ENCODE peak calls at places on chromosome 14, in seven cellular contexts. E is SK-N-SH, O is HepG2, Z is K562, S is GM12878, H is H1, V is IMR-90. G is an unnamed sample.

GRCh38 chr14:22002860-22003284 is 329.3 kb upstream of the OR4E1 start:
- DNase-seq in E (no peak), O (no peak), Z (peak), S (no peak), H (peak), V (no peak), G (peak)

GRCh38 chr14:24095196-24096068 is 1.3 kb downstream of the PCK2 start:
- DNase-seq in E (peak), O (peak), Z (peak), S (peak), H (peak), V (peak), G (no peak)

GRCh38 chr14:103031566-103031911 is 25.8 kb downstream of the CDC42BPB start:
- DNase-seq in E (peak), O (no peak), Z (no peak), S (no peak), H (no peak), V (no peak), G (no peak)

GRCh38 chr14:101398011-101398410 is 163.3 kb upstream of the DIO3 start:
- DNase-seq in E (no peak), O (no peak), Z (no peak), S (no peak), H (no peak), V (no peak), G (no peak)

GRCh38 chr14:24441904-24442239 is 704 bp downstream of the SDR39U1 start:
- DNase-seq in E (no peak), O (no peak), Z (no peak), S (no peak), H (no peak), V (peak), G (no peak)

GRCh38 chr14:32932302-32932920 is 6.3 kb upstream of the NPAS3 start:
- DNase-seq in E (no peak), O (no peak), Z (no peak), S (no peak), H (peak), V (no peak), G (no peak)

GRCh38 chr14:51293149-51293925 is 53.3 kb downstream of the TMX1 start:
- DNase-seq in E (no peak), O (no peak), Z (no peak), S (no peak), H (no peak), V (peak), G (no peak)

GRCh38 chr14:100892496-100893227 is 10.9 kb downstream of the RTL1 start:
- DNase-seq in E (no peak), O (no peak), Z (no peak), S (no peak), H (no peak), V (no peak), G (no peak)

GRCh38 chr14:94770251-94770749 is 387 bp upstream of the GSC start:
- DNase-seq in E (no peak), O (no peak), Z (no peak), S (no peak), H (peak), V (peak), G (no peak)

GRCh38 chr14:100015251-100015655 is 50.0 kb upstream of the EVL start:
- DNase-seq in E (no peak), O (no peak), Z (peak), S (peak), H (no peak), V (peak), G (no peak)

GRCh38 chr14:84080961-84081360 is 1449.0 kb upstream of the FLRT2 start:
- DNase-seq in E (no peak), O (no peak), Z (no peak), S (no peak), H (no peak), V (peak), G (no peak)

GRCh38 chr14:50335389-50335788 is 23.3 kb downstream of the DMAC2L start:
- DNase-seq in E (peak), O (peak), Z (no peak), S (no peak), H (no peak), V (peak), G (no peak)

GRCh38 chr14:63045234-63045611 is at the start of gene KCNH5:
- DNase-seq in E (peak), O (no peak), Z (peak), S (no peak), H (peak), V (peak), G (no peak)

GRCh38 chr14:24366664-24367505 is 1.1 kb upstream of the NFATC4 start:
- DNase-seq in E (peak), O (peak), Z (peak), S (peak), H (peak), V (peak), G (peak)

GRCh38 chr14:37406095-37406494 is 189.0 kb downstream of the FOXA1 start:
- DNase-seq in E (no peak), O (no peak), Z (no peak), S (no peak), H (no peak), V (no peak), G (no peak)

GRCh38 chr14:37413050-37413449 is 182.0 kb downstream of the FOXA1 start:
- DNase-seq in E (no peak), O (no peak), Z (no peak), S (no peak), H (no peak), V (no peak), G (no peak)

GRCh38 chr14:37416264-37416663 is 178.8 kb downstream of the FOXA1 start:
- DNase-seq in E (no peak), O (no peak), Z (no peak), S (no peak), H (no peak), V (no peak), G (no peak)

GRCh38 chr14:37413504-37414003 is 181.5 kb downstream of the FOXA1 start:
- DNase-seq in E (no peak), O (peak), Z (no peak), S (no peak), H (no peak), V (no peak), G (no peak)

GRCh38 chr14:37411079-37411735 is 183.8 kb downstream of the FOXA1 start:
- DNase-seq in E (no peak), O (no peak), Z (no peak), S (no peak), H (no peak), V (no peak), G (no peak)
- TF ChIP-seq RAD21 in E (no peak), O (no peak), Z (no peak), S (no peak), H (no peak), V (no peak), G (no peak)

GRCh38 chr14:55277972-55278740 is 6.9 kb downstream of the FBXO34 start:
- DNase-seq in E (no peak), O (no peak), Z (no peak), S (no peak), H (no peak), V (no peak), G (no peak)
- H3K9ac ChIP-seq in E (no peak), O (no peak), Z (no peak), S (peak), H (no peak), V (no peak), G (no peak)

DNA sequence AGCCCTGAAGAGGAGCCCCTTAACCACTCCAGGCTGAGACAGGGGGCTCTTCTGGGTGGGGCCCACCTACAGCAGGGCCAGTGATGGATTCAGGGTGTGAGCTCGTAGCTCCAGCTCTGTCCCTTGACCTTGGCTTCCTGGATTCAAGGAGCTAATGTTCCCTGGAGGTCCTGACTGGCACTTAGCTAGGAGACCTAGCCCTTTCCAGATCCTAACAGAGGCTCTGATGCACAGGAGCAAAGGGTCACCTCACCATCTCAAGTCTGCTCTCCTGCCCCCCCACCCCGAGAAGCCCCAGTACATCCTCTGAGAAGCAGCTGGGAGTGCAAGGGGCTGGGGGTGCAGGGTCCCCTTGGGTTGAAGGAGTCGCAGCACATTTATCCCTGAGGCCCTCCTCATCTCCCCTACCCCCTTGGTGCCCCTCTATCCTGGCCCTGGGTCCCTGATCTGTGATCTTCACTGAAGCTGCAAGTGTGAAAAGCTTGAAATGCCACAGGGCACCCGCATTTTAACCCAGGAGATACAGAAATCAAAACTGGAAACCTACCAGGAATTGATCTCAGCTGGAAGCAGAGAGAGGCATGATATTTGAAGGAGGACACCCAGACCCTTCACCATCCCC is 2.9 kb downstream of the RIN3 start:
- DNase-seq in E (no peak), O (no peak), Z (no peak), S (no peak), H (no peak), V (no peak), G (no peak)
- TF ChIP-seq RAD21 in E (no peak), O (no peak), Z (no peak), S (no peak), H (no peak), V (no peak), G (no peak)

GRCh38 chr14:104754213-104754851 is 1.4 kb downstream of the SIVA1 start:
- DNase-seq in E (no peak), O (no peak), Z (no peak), S (no peak), H (no peak), V (no peak), G (no peak)
- H3K9ac ChIP-seq in E (peak), O (peak), Z (peak), S (peak), H (peak), V (peak), G (peak)

GRCh38 chr14:73761621-73762355 is 47.6 kb upstream of the PNMA1 start:
- DNase-seq in E (no peak), O (no peak), Z (no peak), S (no peak), H (no peak), V (no peak), G (no peak)

GRCh38 chr14:73760598-73761586 is 46.7 kb upstream of the PNMA1 start:
- DNase-seq in E (no peak), O (no peak), Z (no peak), S (no peak), H (no peak), V (no peak), G (no peak)

GRCh38 chr14:73764406-73764805 is 50.2 kb upstream of the PNMA1 start:
- DNase-seq in E (no peak), O (no peak), Z (no peak), S (no peak), H (no peak), V (no peak), G (no peak)

GRCh38 chr14:73763396-73763795 is 49.2 kb upstream of the PNMA1 start:
- DNase-seq in E (no peak), O (peak), Z (no peak), S (no peak), H (no peak), V (no peak), G (no peak)

DNA sequence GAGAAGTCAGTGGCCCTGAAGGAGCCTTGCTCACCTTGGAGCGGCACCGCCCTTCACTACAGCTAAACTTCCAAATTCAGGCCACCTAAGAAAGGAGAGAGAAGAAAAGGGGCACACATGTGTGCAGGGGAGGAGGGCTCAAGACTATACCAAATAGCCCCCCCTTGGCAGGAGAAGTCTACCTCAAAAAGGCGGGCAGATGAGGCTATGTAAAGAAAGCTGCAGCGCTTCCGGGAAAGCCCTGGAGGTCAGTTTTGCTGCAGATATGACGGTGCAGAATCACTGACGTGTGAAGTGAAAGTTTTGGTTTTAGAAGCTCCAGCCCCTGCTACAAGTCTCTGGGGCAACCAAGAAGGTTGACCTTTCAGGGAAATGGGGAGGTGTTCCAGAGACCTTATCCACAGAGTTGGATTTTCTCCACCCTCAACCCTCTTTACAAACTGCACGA is 48.2 kb upstream of the PNMA1 start:
- DNase-seq in E (no peak), O (no peak), Z (peak), S (peak), H (no peak), V (no peak), G (no peak)
- TF ChIP-seq RAD21 in E (no peak), O (no peak), Z (no peak), S (no peak), H (no peak), V (no peak), G (no peak)

GRCh38 chr14:75831455-75831854 is 150.3 kb downstream of the TGFB3 start:
- DNase-seq in E (no peak), O (peak), Z (peak), S (no peak), H (no peak), V (peak), G (no peak)

GRCh38 chr14:75829316-75829715 is 152.5 kb downstream of the TGFB3 start:
- DNase-seq in E (no peak), O (no peak), Z (no peak), S (no peak), H (no peak), V (no peak), G (no peak)

GRCh38 chr14:75832621-75833297 is 149.0 kb downstream of the TGFB3 start:
- DNase-seq in E (no peak), O (no peak), Z (peak), S (no peak), H (no peak), V (peak), G (no peak)

GRCh38 chr14:75833326-75834020 is 148.3 kb downstream of the TGFB3 start:
- DNase-seq in E (no peak), O (no peak), Z (no peak), S (no peak), H (no peak), V (no peak), G (no peak)

DNA sequence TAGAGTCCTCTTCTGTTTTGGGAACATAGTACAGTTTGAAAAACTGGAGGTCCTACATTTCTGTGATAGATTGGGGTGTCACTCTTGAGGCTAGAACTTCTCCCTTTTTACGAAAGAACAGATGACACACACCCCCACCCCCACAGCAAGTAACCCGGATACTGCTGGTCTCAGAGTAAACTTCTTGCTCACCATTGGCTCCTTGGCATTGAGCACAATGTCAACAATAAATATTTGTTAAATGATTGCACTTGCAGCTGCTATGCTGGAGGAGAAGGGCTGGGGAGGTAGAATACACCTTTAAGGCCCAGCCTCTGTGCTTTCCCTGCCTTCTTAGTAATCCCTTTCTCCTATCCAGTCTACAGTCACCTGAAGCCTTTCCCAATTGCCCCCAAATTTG is 149.8 kb downstream of the TGFB3 start:
- DNase-seq in E (no peak), O (no peak), Z (peak), S (no peak), H (no peak), V (peak), G (no peak)
- H3K9ac ChIP-seq in E (no peak), O (no peak), Z (no peak), S (no peak), H (no peak), V (no peak), G (no peak)

GRCh38 chr14:76812422-76813383 is at the start of gene ANGEL1:
- DNase-seq in E (peak), O (peak), Z (peak), S (peak), H (peak), V (peak), G (peak)

GRCh38 chr14:76810525-76810924 is 2.2 kb downstream of the ANGEL1 start:
- DNase-seq in E (no peak), O (no peak), Z (peak), S (no peak), H (no peak), V (no peak), G (no peak)

GRCh38 chr14:76812093-76812421 is 625 bp downstream of the ANGEL1 start:
- DNase-seq in E (no peak), O (no peak), Z (peak), S (no peak), H (no peak), V (no peak), G (no peak)

GRCh38 chr14:76811561-76811960 is 1.1 kb downstream of the ANGEL1 start:
- DNase-seq in E (no peak), O (no peak), Z (no peak), S (no peak), H (no peak), V (peak), G (no peak)

DNA sequence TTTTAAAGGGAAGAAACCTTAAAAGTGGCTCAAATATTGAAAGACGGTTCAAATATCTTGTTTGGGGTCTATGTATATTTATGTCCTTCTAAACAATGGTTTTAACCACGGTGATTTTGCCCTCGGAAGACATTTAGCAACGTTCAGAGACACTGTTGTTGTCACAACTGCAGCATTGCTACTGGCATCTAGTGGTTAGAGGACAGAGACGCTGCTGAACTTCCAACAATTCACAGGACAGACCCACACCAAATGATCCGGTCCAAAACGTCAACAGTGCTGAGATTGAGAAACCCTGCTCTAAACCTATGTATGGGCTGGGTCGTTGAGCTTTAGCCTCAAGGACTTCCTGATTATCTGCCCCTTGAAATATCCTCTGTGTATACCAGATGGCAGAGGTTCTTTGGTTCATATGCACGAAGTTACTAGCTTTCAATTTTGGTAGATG is 1.7 kb downstream of the ANGEL1 start:
- DNase-seq in E (peak), O (peak), Z (peak), S (no peak), H (no peak), V (peak), G (peak)
- TF ChIP-seq RAD21 in E (peak), O (no peak), Z (peak), S (peak), H (peak), V (peak), G (peak)

DNA sequence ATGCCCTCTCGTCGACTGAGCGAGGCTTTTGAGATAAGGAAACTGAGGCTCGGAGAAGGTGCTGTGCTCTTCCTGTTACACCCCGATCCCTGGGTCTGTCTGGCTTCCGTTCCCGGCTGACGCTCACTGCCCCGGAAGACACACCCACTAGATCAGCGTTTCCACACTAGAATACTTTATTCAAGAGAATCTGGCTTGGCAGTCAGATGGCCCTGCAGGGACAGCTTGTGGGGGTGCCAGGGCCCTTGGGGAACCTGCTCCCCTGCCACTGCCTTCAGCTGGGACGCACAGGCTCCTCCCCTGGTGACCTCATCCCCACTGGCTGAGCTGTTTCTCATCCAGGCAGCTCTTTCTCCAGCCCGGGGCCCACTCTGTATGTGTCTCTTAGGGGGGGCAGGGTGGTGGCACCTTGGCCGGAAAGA is 13.7 kb downstream of the PGF start:
- DNase-seq in E (no peak), O (no peak), Z (peak), S (no peak), H (no peak), V (peak), G (no peak)
- H3K9ac ChIP-seq in E (peak), O (no peak), Z (peak), S (peak), H (no peak), V (no peak), G (no peak)

GRCh38 chr14:91258021-91258618 is 13.6 kb upstream of the GPR68 start:
- DNase-seq in E (no peak), O (no peak), Z (no peak), S (no peak), H (no peak), V (peak), G (no peak)
- TF ChIP-seq RAD21 in E (no peak), O (no peak), Z (no peak), S (no peak), H (no peak), V (no peak), G (no peak)

GRCh38 chr14:42921876-42922275 is 1315.2 kb downstream of the LRFN5 start:
- DNase-seq in E (no peak), O (no peak), Z (no peak), S (no peak), H (no peak), V (no peak), G (no peak)

GRCh38 chr14:42918615-42919014 is 1311.9 kb downstream of the LRFN5 start:
- DNase-seq in E (no peak), O (no peak), Z (no peak), S (no peak), H (no peak), V (no peak), G (no peak)
- H3K9ac ChIP-seq in E (no peak), O (no peak), Z (no peak), S (no peak), H (no peak), V (no peak), G (no peak)